ENCODE peak calls at places on chromosomes 7 and 10, in ten cellular contexts. F is HepG2, S is transverse colon, C is HCT116, P is breast epithelium, Y is upper lobe of left lung, G is GM23338, D is stomach, V is prostate gland, Z is sigmoid colon. B is an unnamed sample.

GRCh38 chr7:105268511-105269392 is 120.0 kb downstream of the SRPK2 start:
- DNase-seq in Z (no peak), C (no peak), F (peak; percentile 13), D (no peak), Y (no peak), V (peak; percentile 30), S (no peak), G (no peak), P (no peak), B (no peak)

GRCh38 chr10:126191192-126191591 is 197.1 kb downstream of the ADAM12 start:
- DNase-seq in P (no peak), C (no peak), Z (no peak), D (no peak), F (no peak), Y (no peak), G (no peak), V (no peak), S (no peak), B (no peak)

GRCh38 chr10:6145414-6145978 is 56.7 kb downstream of the RBM17 start:
- DNase-seq in V (no peak), C (no peak), P (no peak), Y (peak; percentile 85), Z (no peak), D (no peak), S (peak; percentile 29), F (no peak), G (peak; percentile 81), B (peak; percentile 90)

GRCh38 chr7:34128762-34129161 is 223.4 kb downstream of the BMPER start:
- DNase-seq in V (no peak), G (no peak), Y (no peak), C (no peak), D (no peak), P (no peak), F (no peak), S (no peak), Z (no peak), B (no peak)

GRCh38 chr10:84548869-84549268 is 220.5 kb downstream of the CCSER2 start:
- DNase-seq in F (no peak), S (no peak), P (no peak), Z (no peak), G (peak; percentile 82), C (no peak), D (no peak), V (no peak), Y (no peak), B (no peak)

GRCh38 chr7:151367304-151367703 is 25.7 kb downstream of the NUB1 start:
- DNase-seq in V (no peak), Y (no peak), D (no peak), C (no peak), Z (no peak), F (no peak), P (no peak), G (no peak), S (no peak), B (no peak)

GRCh38 chr7:81769891-81770818 is at the start of gene HGF:
- DNase-seq in G (peak; percentile 50), C (no peak), Y (peak; percentile 14), Z (peak; percentile 83), S (peak; percentile 18), F (no peak), D (peak; percentile 37), P (peak; percentile 34), V (peak; percentile 34), B (peak; percentile 78)

GRCh38 chr7:129875745-129876411 is 76.9 kb downstream of the UBE2H start:
- DNase-seq in D (no peak), G (no peak), Z (no peak), Y (no peak), F (no peak), S (no peak), C (no peak), P (no peak), V (no peak), B (no peak)

DNA sequence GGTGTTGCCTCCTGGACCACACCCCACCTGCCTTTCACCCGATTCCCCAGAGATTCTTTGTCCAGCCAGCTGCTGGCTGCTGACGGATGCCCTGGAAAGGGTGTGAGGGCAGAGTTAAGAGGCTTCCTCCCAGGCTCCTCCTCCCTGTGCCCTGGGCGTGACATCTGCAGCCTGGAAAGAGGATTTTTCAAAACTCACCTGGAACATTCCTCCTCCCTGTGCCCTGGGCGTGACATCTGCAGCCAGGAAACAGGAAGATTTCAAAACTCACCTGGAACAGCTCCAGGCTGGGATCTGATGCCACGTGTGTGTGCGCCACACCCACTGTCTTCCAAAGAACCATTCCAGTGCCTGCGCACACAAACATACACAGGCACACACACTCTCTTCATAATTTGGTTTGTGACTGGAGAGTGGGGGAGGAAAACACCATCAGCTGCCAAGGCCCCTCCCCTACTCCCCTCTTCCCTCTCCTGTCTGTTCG is 5.2 kb downstream of the MARVELD1 start:
- DNase-seq in Y (no peak), D (peak; percentile 85), S (peak; percentile 94), Z (peak; percentile 83), F (peak; percentile 61), V (peak; percentile 92), P (peak; percentile 92), C (peak; percentile 75), G (peak; percentile 50), B (peak; percentile 67)
- H3K27ac ChIP-seq in Y (peak overlapping the region; percentile 65), D (peak overlapping the region; percentile 96), S (peak overlapping the region; percentile 99), Z (peak overlapping the region; percentile 98), F (no peak overlapping the region), V (peak overlapping the region; percentile 71), P (peak overlapping the region; percentile 92), C (peak overlapping the region; percentile 77), G (peak overlapping the region; percentile 86), B (no peak overlapping the region)

GRCh38 chr7:44769381-44770209 is 20.9 kb downstream of the ZMIZ2 start:
- DNase-seq in P (peak; percentile 32), S (peak; percentile 44), G (peak; percentile 27), Z (no peak), D (no peak), C (no peak), Y (no peak), V (no peak), F (no peak), B (no peak)

GRCh38 chr7:44767134-44767911 is 18.7 kb downstream of the ZMIZ2 start:
- DNase-seq in P (no peak), C (no peak), S (no peak), Z (peak; percentile 65), D (no peak), V (no peak), F (no peak), G (no peak), Y (no peak), B (peak; percentile 74)

GRCh38 chr7:44768663-44769361 is 20.2 kb downstream of the ZMIZ2 start:
- DNase-seq in F (no peak), D (no peak), P (no peak), Z (no peak), V (no peak), Y (no peak), G (no peak), C (no peak), S (no peak), B (no peak)

GRCh38 chr7:44766416-44766801 is 17.8 kb downstream of the ZMIZ2 start:
- DNase-seq in G (no peak), F (no peak), Y (no peak), S (no peak), Z (no peak), V (no peak), D (no peak), C (no peak), P (no peak), B (peak; percentile 71)

GRCh38 chr7:44767912-44768662 is 19.4 kb downstream of the ZMIZ2 start:
- DNase-seq in F (no peak), V (peak; percentile 63), Y (no peak), S (peak; percentile 85), P (peak; percentile 60), D (peak; percentile 55), G (no peak), Z (peak; percentile 93), C (no peak), B (peak; percentile 87)
- TF ChIP-seq POLR2AphosphoS5 in F (no peak), V (peak; percentile 72), Y (no peak), S (no peak), P (no peak), D (no peak), G (no peak), Z (peak; percentile 31), C (no peak), B (peak; percentile 46)

DNA sequence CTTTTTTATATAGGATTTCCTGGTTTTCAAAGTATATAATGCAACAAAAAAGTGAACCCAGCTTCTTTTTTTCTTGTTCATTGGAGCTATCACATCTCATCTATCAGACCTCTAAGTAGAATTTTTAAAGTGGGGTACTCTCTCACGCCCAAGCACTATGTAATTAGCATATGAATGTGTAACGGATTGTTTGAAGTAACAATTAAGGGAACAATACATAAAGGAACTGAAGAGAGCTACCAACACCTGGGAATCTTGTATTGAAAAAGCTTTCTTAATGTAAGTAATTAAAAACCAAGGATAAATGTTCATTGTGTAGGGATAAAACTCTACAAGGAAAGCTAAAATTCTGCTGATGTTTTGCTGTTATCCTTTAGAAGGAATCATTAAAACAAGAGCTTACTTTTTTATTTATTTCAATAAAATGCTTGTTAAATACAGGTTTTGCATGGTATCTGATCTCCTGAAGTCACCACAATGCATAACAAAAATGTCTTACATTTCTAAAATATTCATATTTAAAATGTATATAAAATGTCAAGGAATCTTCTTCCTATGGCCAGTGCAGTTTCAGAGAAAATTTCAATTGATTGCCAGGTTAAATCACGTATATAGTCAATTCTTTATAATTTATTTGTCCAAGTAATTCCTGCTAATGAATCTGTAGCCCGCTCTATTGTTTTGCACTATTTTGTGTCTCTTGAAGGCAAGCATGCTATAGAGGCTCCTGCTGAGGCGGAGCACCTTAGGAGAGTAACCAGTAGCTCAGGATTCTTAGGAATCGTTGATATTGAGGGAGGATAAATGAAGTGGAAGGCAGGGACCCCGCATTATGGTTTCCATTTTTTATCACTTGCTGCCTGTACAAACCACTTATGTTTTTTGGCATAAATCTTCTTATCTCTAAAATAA is 51.6 kb downstream of the PTPRZ1 start:
- DNase-seq in G (peak; percentile 86), C (no peak), S (no peak), D (no peak), F (no peak), Y (no peak), Z (no peak), V (no peak), P (no peak), B (no peak)
- H3K27ac ChIP-seq in G (peak overlapping the region; percentile 61), C (no peak overlapping the region), S (no peak overlapping the region), D (no peak overlapping the region), F (no peak overlapping the region), Y (no peak overlapping the region), Z (no peak overlapping the region), V (no peak overlapping the region), P (no peak overlapping the region), B (no peak overlapping the region)

GRCh38 chr10:11264481-11265044 is 246.9 kb downstream of the CELF2 start:
- DNase-seq in V (no peak), P (no peak), C (no peak), F (no peak), Y (no peak), S (no peak), Z (no peak), G (no peak), D (no peak), B (no peak)
- TF ChIP-seq POLR2AphosphoS5 in V (no peak), P (no peak), C (no peak), F (no peak), Y (no peak), S (no peak), Z (no peak), G (no peak), D (no peak), B (no peak)